ENCODE peak calls at places on chromosomes 16 and 17, in seven cellular contexts. B is GM13976, L is progenitor cell of endocrine pancreas, G is cardiac fibroblast, M is H9, K is WTC11, P is breast epithelium. V is an unnamed sample.

GRCh38 chr16:50520451-50521245 is 27.5 kb upstream of the NKD1 start:
- DNase-seq in B (no peak), L (no peak), G (no peak), M (peak; percentile 14), K (no peak), P (peak; percentile 1), V (no peak)

GRCh38 chr16:15443753-15444152 is 9.4 kb downstream of the BMERB1 start:
- DNase-seq in B (no peak), L (no peak), G (no peak), M (no peak), K (no peak), P (no peak), V (no peak)

GRCh38 chr17:61002316-61002736 is 324.7 kb downstream of the BCAS3 start:
- DNase-seq in B (no peak), L (no peak), G (peak; percentile 86), M (no peak), K (no peak), P (no peak), V (no peak)

GRCh38 chr17:14737984-14738651 is 437.2 kb downstream of the HS3ST3B1 start:
- DNase-seq in B (peak; percentile 39), L (no peak), G (peak; percentile 99), M (peak; percentile 44), K (no peak), P (peak; percentile 85), V (no peak)

GRCh38 chr16:30527635-30528178 is 1.3 kb upstream of the ZNF768 start:
- DNase-seq in B (peak; percentile 68), L (no peak), G (no peak), M (no peak), K (no peak), P (peak; percentile 84), V (no peak)

GRCh38 chr16:81385031-81385756 is 59.4 kb upstream of the CMIP start:
- DNase-seq in B (no peak), L (no peak), G (peak; percentile 36), M (no peak), K (no peak), P (no peak), V (no peak)

GRCh38 chr16:70553175-70553574 is 29.6 kb downstream of the SF3B3 start:
- DNase-seq in B (no peak), L (no peak), G (peak; percentile 66), M (no peak), K (no peak), P (no peak), V (no peak)

GRCh38 chr16:9119795-9120194 is 28.4 kb downstream of the HAPSTR1 start:
- DNase-seq in B (no peak), L (no peak), G (peak; percentile 95), M (no peak), K (no peak), P (peak; percentile 27), V (no peak)

GRCh38 chr16:11691235-11691634 is 23.0 kb downstream of the SNN start:
- DNase-seq in B (no peak), L (no peak), G (no peak), M (no peak), K (no peak), P (no peak), V (no peak)

GRCh38 chr16:9437115-9437514 is 345.7 kb downstream of the HAPSTR1 start:
- DNase-seq in B (no peak), L (no peak), G (no peak), M (peak; percentile 53), K (no peak), P (no peak), V (no peak)

GRCh38 chr16:13957197-13958078 is 37.5 kb downstream of the ERCC4 start:
- DNase-seq in B (peak; percentile 56), L (no peak), G (peak; percentile 90), M (no peak), K (no peak), P (peak; percentile 44), V (peak; percentile 61)

GRCh38 chr16:919658-920631 is 50.8 kb downstream of the LMF1 start:
- DNase-seq in B (no peak), L (no peak), G (peak; percentile 53), M (no peak), K (no peak), P (no peak), V (no peak)

GRCh38 chr17:72349508-72350472 is 229.0 kb downstream of the SOX9 start:
- DNase-seq in B (no peak), L (no peak), G (no peak), M (no peak), K (no peak), P (no peak), V (no peak)

GRCh38 chr16:85718682-85719081 is 29.9 kb upstream of the GINS2 start:
- DNase-seq in B (peak; percentile 55), L (no peak), G (no peak), M (peak; percentile 67), K (peak; percentile 77), P (no peak), V (peak; percentile 35)

GRCh38 chr17:39739020-39739884 is 1.5 kb downstream of the GRB7 start:
- DNase-seq in B (no peak), L (peak; percentile 48), G (peak; percentile 23), M (peak; percentile 90), K (peak; percentile 71), P (peak; percentile 93), V (no peak)

GRCh38 chr17:77163521-77164280 is 22.9 kb downstream of the SEC14L1 start:
- DNase-seq in B (no peak), L (no peak), G (no peak), M (no peak), K (no peak), P (no peak), V (no peak)

GRCh38 chr17:83198366-83199341 is 119.2 kb downstream of the METRNL start:
- DNase-seq in B (no peak), L (no peak), G (no peak), M (no peak), K (no peak), P (peak; percentile 17), V (no peak)

GRCh38 chr16:86996081-86996480 is 321.1 kb downstream of the C16orf95 start:
- DNase-seq in B (no peak), L (no peak), G (no peak), M (no peak), K (no peak), P (no peak), V (no peak)

GRCh38 chr16:66561381-66562080 is 4.7 kb upstream of the CMTM1 start:
- DNase-seq in B (no peak), L (no peak), G (no peak), M (no peak), K (no peak), P (no peak), V (no peak)

GRCh38 chr16:85649978-85650863 is 37.1 kb downstream of the GSE1 start:
- DNase-seq in B (no peak), L (no peak), G (no peak), M (no peak), K (no peak), P (no peak), V (no peak)

GRCh38 chr17:45368661-45369060 is 51.8 kb upstream of the MAP3K14 start:
- DNase-seq in B (no peak), L (no peak), G (peak; percentile 39), M (no peak), K (no peak), P (no peak), V (no peak)

GRCh38 chr17:147796-148740 is 10.7 kb downstream of the SCGB1C2 start:
- DNase-seq in B (no peak), L (peak; percentile 6), G (no peak), M (no peak), K (no peak), P (no peak), V (no peak)

GRCh38 chr16:66116163-66116792 is 250.2 kb upstream of the CDH5 start:
- DNase-seq in B (no peak), L (no peak), G (peak; percentile 16), M (no peak), K (no peak), P (no peak), V (no peak)

GRCh38 chr17:29561541-29562517 is 5.0 kb downstream of the ABHD15 start:
- DNase-seq in B (peak; percentile 17), L (no peak), G (no peak), M (peak; percentile 33), K (peak; percentile 8), P (no peak), V (no peak)

DNA sequence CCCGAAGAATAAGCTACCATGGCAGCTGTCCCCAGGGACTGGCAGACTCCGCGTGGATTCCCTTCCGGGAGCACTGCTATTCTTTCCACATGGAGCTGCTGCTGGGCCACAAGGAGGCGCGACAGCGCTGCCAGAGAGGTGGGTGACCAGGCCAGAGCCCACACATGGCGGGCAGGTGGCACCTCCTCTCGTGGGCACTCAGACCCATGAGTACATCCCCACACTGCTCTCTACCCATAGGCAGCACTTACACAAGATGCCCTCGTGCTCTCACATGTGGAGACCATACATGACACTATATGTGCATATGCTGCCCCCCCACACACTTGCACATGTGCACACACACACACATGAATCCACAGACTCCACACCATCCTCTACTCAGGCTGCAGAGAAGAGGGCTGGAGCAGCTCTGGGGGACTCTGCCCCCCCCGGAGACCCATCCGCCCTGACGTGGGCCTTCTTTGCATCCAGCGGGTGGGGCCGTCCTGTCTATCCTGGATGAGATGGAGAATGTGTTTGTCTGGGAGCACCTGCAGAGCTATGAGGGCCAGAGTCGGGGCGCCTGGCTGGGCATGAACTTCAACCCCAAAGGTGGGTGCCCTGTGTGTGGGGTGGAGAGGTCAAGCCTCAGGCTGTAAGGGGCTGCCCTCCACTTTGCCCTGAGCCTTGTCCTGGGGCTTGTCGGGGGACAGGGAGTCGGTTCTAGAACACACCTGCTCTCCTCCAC is 62.9 kb downstream of the MRC2 start:
- DNase-seq in B (no peak), L (no peak), G (no peak), M (peak; percentile 37), K (no peak), P (no peak), V (no peak)
- TF ChIP-seq CTCF in B (no peak), L (no peak), G (no peak), M (no peak), K (no peak), P (no peak), V (peak; percentile 1)

DNA sequence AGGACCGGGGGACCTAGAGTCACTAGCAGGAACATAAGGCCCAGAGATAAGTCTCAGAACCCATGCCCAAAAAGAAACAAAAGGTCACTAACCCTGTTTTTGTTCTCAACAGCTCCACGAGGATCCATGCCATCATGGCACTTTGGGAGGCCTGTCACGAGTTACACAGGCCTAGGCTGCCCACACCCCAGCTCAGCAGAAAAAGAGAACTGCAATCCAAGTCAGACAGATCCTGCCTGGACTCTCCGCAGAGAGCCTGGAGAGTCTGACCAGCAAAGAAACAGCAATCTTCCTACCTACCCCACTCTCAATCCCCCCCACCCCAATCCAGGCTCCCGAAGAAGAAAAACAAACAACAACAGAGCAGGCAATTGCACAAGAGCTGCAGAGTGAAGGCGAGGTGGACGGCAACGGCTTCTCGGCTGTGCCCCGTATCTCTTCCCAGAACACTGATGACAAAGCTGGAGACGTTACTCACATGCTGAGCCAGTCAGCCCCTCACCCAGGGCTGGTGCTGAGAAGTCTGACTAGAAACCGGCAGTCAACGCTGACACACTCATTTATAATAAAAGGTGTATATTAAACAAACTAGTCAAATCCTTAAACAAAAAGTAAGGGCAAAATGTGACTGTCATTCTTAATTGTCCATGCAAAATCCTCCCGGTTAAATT is 89.4 kb downstream of the SMG6 start:
- DNase-seq in B (no peak), L (no peak), G (peak; percentile 95), M (no peak), K (no peak), P (no peak), V (no peak)
- TF ChIP-seq CTCF in B (no peak), L (no peak), G (no peak), M (no peak), K (no peak), P (no peak), V (no peak)

GRCh38 chr17:56866496-56866895 is 32.5 kb downstream of the DGKE start:
- DNase-seq in B (no peak), L (no peak), G (no peak), M (no peak), K (no peak), P (no peak), V (no peak)
- TF ChIP-seq CTCF in B (no peak), L (no peak), G (no peak), M (peak; percentile 50), K (no peak), P (no peak), V (no peak)

GRCh38 chr17:81302861-81303326 is 7.8 kb upstream of the SLC38A10 start:
- DNase-seq in B (no peak), L (no peak), G (no peak), M (no peak), K (no peak), P (no peak), V (no peak)
- TF ChIP-seq CTCF in B (no peak), L (peak; percentile 28), G (no peak), M (peak; percentile 16), K (no peak), P (no peak), V (no peak)

V was measured in GM06990.